ENCODE peak calls at places on chromosomes 11 and 22, in eight cellular contexts. C is adrenal gland, F is thoracic aorta, X is cardiac fibroblast, D is gastrocnemius medialis, T is left ventricle myocardium inferior, I is heart right ventricle, K is spleen. O is an unnamed sample.

GRCh38 chr11:117992620-117993019 is 6.4 kb downstream of the IL10RA start:
- DNase-seq in C (no peak), F (no peak), X (no peak), D (no peak), T (no peak), I (no peak), K (no peak), O (no peak)

GRCh38 chr11:67261942-67262681 is 4.2 kb upstream of the GRK2 start:
- DNase-seq in C (no peak), F (no peak), X (no peak), D (no peak), T (no peak), I (peak), K (no peak), O (no peak)

GRCh38 chr11:2794947-2795346 is 90.6 kb downstream of the CDKN1C start:
- DNase-seq in C (peak), F (no peak), X (no peak), D (peak), T (no peak), I (peak), K (peak), O (no peak)

GRCh38 chr11:105861225-105861624 is 160.8 kb downstream of the MSANTD4 start:
- DNase-seq in C (no peak), F (no peak), X (no peak), D (no peak), T (no peak), I (no peak), K (no peak), O (no peak)

GRCh38 chr11:128777369-128778011 is 83.6 kb downstream of the FLI1 start:
- DNase-seq in C (no peak), F (no peak), X (no peak), D (no peak), T (no peak), I (no peak), K (no peak), O (no peak)

GRCh38 chr11:503179-503981 is 3.7 kb downstream of the RNH1 start:
- DNase-seq in C (peak), F (no peak), X (peak), D (peak), T (peak), I (peak), K (peak), O (peak)

GRCh38 chr11:118411523-118411922 is 10.1 kb downstream of the ATP5MG start:
- DNase-seq in C (no peak), F (no peak), X (no peak), D (no peak), T (no peak), I (no peak), K (no peak), O (no peak)

GRCh38 chr11:31628111-31628510 is 118.5 kb downstream of the ELP4 start:
- DNase-seq in C (no peak), F (no peak), X (no peak), D (no peak), T (no peak), I (no peak), K (no peak), O (no peak)

GRCh38 chr11:11978792-11979486 is 29.5 kb downstream of the DKK3 start:
- DNase-seq in C (peak), F (no peak), X (peak), D (peak), T (peak), I (peak), K (peak), O (no peak)

GRCh38 chr11:57460756-57461749 is 725 bp downstream of the RTN4RL2 start:
- DNase-seq in C (no peak), F (no peak), X (no peak), D (no peak), T (no peak), I (no peak), K (peak), O (no peak)

GRCh38 chr22:44422742-44423370 is 75.2 kb downstream of the RTL6 start:
- DNase-seq in C (no peak), F (no peak), X (no peak), D (no peak), T (no peak), I (no peak), K (peak), O (no peak)

GRCh38 chr11:67098799-67099198 is 20.3 kb upstream of the KDM2A start:
- DNase-seq in C (no peak), F (no peak), X (no peak), D (no peak), T (peak), I (no peak), K (no peak), O (no peak)

GRCh38 chr11:105100206-105100605 is 39.4 kb downstream of the CARD18 start:
- DNase-seq in C (no peak), F (no peak), X (no peak), D (no peak), T (no peak), I (no peak), K (no peak), O (no peak)

GRCh38 chr11:45323598-45324249 is 37.6 kb upstream of the SYT13 start:
- DNase-seq in C (no peak), F (no peak), X (no peak), D (no peak), T (no peak), I (no peak), K (no peak), O (no peak)

GRCh38 chr11:114964676-114965214 is 286.4 kb downstream of the NXPE2 start:
- DNase-seq in C (no peak), F (no peak), X (no peak), D (no peak), T (no peak), I (no peak), K (no peak), O (no peak)

GRCh38 chr11:131645237-131645636 is 274.8 kb downstream of the NTM start:
- DNase-seq in C (no peak), F (no peak), X (no peak), D (no peak), T (no peak), I (no peak), K (no peak), O (no peak)

GRCh38 chr11:94662065-94662779 is 95.1 kb downstream of the PIWIL4 start:
- DNase-seq in C (no peak), F (no peak), X (no peak), D (no peak), T (no peak), I (no peak), K (no peak), O (no peak)

GRCh38 chr11:111388431-111388830 is 9.4 kb upstream of the POU2AF1 start:
- DNase-seq in C (no peak), F (no peak), X (no peak), D (no peak), T (no peak), I (no peak), K (no peak), O (no peak)

GRCh38 chr11:37352485-37352884 is 754.4 kb upstream of the RAG2 start:
- DNase-seq in C (no peak), F (no peak), X (no peak), D (no peak), T (no peak), I (no peak), K (no peak), O (no peak)

GRCh38 chr22:25818541-25818940 is 76.6 kb downstream of the MYO18B start:
- DNase-seq in C (no peak), F (no peak), X (no peak), D (no peak), T (no peak), I (no peak), K (no peak), O (no peak)

GRCh38 chr11:94766656-94767291 is 1.4 kb upstream of the AMOTL1 start:
- DNase-seq in C (no peak), F (no peak), X (peak), D (no peak), T (no peak), I (no peak), K (no peak), O (no peak)

GRCh38 chr11:122524532-122524882 is 131.0 kb upstream of the UBASH3B start:
- DNase-seq in C (no peak), F (no peak), X (peak), D (no peak), T (no peak), I (no peak), K (no peak), O (no peak)

GRCh38 chr22:29813563-29813962 is 24.5 kb downstream of the ASCC2 start:
- DNase-seq in C (no peak), F (no peak), X (peak), D (no peak), T (no peak), I (no peak), K (no peak), O (no peak)

GRCh38 chr11:20544536-20545237 is 54.7 kb upstream of the SLC6A5 start:
- DNase-seq in C (no peak), F (no peak), X (no peak), D (no peak), T (no peak), I (no peak), K (no peak), O (no peak)

GRCh38 chr11:6654281-6655019 is 1.2 kb downstream of the DCHS1 start:
- DNase-seq in C (no peak), F (no peak), X (no peak), D (no peak), T (no peak), I (peak), K (peak), O (no peak)

GRCh38 chr11:199782-200181 is 6.9 kb downstream of the SCGB1C1 start:
- DNase-seq in C (peak), F (no peak), X (no peak), D (no peak), T (no peak), I (no peak), K (peak), O (no peak)

GRCh38 chr22:20243545-20244249 is 24.4 kb downstream of the RTN4R start:
- DNase-seq in C (peak), F (no peak), X (peak), D (no peak), T (peak), I (peak), K (peak), O (peak)

GRCh38 chr22:37753746-37754145 is 54.0 kb upstream of the GCAT start:
- DNase-seq in C (no peak), F (no peak), X (peak), D (no peak), T (peak), I (no peak), K (no peak), O (no peak)

GRCh38 chr22:37100589-37101127 is 8.9 kb downstream of the TMPRSS6 start:
- DNase-seq in C (no peak), F (no peak), X (no peak), D (no peak), T (no peak), I (no peak), K (no peak), O (no peak)

GRCh38 chr11:76152086-76152658 is 54.1 kb downstream of the WNT11 start:
- DNase-seq in C (peak), F (peak), X (peak), D (peak), T (peak), I (peak), K (peak), O (peak)

GRCh38 chr11:736431-736830 is 10.8 kb upstream of the TALDO1 start:
- DNase-seq in C (no peak), F (no peak), X (no peak), D (no peak), T (no peak), I (no peak), K (no peak), O (no peak)

GRCh38 chr11:66860449-66860831 is 3.6 kb downstream of the LRFN4 start:
- DNase-seq in C (no peak), F (no peak), X (no peak), D (no peak), T (no peak), I (no peak), K (no peak), O (peak)

GRCh38 chr11:120185678-120186407 is 25.0 kb upstream of the OAF start:
- DNase-seq in C (peak), F (no peak), X (no peak), D (no peak), T (peak), I (no peak), K (peak), O (no peak)

GRCh38 chr11:59706518-59707285 is 6.9 kb downstream of the OR10V1 start:
- DNase-seq in C (no peak), F (no peak), X (peak), D (no peak), T (no peak), I (no peak), K (no peak), O (no peak)

GRCh38 chr11:88175707-88176066 is 444 bp upstream of the RAB38 start:
- DNase-seq in C (no peak), F (no peak), X (no peak), D (no peak), T (no peak), I (no peak), K (no peak), O (peak)

GRCh38 chr11:72776844-72777754 is 16.7 kb downstream of the STARD10 start:
- DNase-seq in C (peak), F (no peak), X (no peak), D (peak), T (peak), I (peak), K (peak), O (no peak)

GRCh38 chr11:100855466-100856067 is 168.5 kb downstream of the ARHGAP42 start:
- DNase-seq in C (no peak), F (no peak), X (peak), D (no peak), T (no peak), I (no peak), K (no peak), O (peak)

GRCh38 chr22:50498322-50498861 is 9.1 kb downstream of the LMF2 start:
- DNase-seq in C (peak), F (no peak), X (peak), D (no peak), T (no peak), I (no peak), K (no peak), O (peak)
- TF ChIP-seq CTCF in C (peak), F (peak), X (peak), D (no peak), T (peak), I (peak), K (peak), O (peak)

GRCh38 chr22:23072911-23073491 is 2.7 kb downstream of the GNAZ start:
- DNase-seq in C (no peak), F (no peak), X (no peak), D (no peak), T (peak), I (peak), K (peak), O (no peak)
- TF ChIP-seq CTCF in C (no peak), F (no peak), X (no peak), D (no peak), T (no peak), I (no peak), K (no peak), O (no peak)

DNA sequence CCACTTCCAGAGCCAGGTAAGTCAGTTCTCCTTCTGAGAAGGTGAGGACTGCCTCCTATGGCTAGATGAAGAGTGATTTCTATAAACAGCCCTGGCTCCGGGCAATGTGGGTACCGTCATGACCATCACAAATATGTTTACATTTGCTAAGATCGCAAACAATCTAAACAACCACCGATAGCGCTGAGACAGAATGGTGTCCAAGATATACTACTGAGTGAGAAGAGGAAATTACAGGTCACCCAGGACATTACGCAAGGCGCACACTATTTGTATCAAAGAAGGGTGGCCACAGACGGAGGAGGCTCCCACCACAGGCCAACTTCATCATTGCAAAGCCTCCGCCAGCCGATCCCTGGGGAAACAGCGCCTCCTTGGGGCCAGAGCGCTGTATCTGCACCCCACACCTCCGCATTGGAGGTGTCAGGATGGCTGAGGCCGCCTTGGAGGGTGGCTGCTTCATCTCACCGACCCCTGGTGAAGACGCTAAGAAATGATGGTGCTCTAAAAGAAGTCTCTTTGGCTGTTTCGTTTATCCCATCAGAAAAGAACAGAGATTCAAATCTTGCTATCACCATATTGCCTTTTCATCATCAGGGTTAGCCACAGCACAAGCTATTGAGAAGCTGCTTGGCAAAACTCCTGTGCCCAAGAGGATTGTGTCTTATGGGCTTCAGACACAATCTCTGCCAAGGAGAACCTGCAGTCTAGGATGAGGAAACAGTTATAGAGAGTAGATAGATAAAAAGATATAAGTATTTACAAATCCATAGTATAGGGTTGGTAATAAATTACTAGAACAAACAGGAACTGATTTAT is 12.3 kb upstream of the ASRGL1 start:
- DNase-seq in C (peak), F (no peak), X (peak), D (no peak), T (peak), I (peak), K (peak), O (peak)
- TF ChIP-seq CTCF in C (peak), F (peak), X (peak), D (peak), T (peak), I (no peak), K (peak), O (peak)

GRCh38 chr11:91926967-91927366 is 297.7 kb upstream of the FAT3 start:
- DNase-seq in C (peak), F (no peak), X (peak), D (peak), T (peak), I (peak), K (no peak), O (no peak)

GRCh38 chr11:91935120-91935519 is 289.5 kb upstream of the FAT3 start:
- DNase-seq in C (no peak), F (no peak), X (no peak), D (no peak), T (no peak), I (no peak), K (no peak), O (no peak)

GRCh38 chr11:91927448-91927847 is 297.2 kb upstream of the FAT3 start:
- DNase-seq in C (no peak), F (no peak), X (no peak), D (no peak), T (no peak), I (no peak), K (no peak), O (no peak)

DNA sequence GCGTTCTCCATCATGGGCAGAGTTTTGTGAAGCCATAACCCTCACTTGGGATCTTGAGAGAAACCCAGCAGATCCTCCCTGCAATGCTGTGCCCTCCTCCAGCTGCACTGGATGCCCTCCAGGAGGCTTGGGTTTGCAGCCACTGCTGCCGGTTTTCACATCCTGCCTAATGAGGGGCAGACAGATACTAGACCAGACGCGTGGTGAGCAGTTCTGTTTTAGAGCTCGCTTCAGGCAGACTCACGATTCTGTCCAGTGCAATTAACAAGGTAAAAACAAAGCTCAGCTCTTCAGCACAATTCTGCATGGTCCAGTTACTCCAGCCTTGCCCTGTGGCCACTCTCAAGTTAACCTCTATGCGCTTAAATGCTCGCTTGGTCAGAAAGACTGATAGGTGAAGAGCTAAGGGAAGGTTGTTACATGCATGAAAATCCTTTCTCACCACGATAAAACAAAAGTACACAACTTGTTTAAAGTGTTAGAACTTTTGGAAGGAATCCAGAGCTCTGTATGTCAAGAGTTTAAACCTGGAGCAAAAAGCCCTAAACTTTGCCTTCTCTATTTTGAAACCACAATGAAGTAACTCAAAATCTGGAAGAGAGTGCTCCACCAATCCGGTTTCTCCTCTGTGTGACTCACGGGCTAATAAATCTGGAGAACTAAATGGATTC is 292.3 kb upstream of the FAT3 start:
- DNase-seq in C (no peak), F (no peak), X (no peak), D (no peak), T (no peak), I (no peak), K (no peak), O (no peak)
- TF ChIP-seq CTCF in C (no peak), F (no peak), X (no peak), D (no peak), T (no peak), I (no peak), K (no peak), O (no peak)

DNA sequence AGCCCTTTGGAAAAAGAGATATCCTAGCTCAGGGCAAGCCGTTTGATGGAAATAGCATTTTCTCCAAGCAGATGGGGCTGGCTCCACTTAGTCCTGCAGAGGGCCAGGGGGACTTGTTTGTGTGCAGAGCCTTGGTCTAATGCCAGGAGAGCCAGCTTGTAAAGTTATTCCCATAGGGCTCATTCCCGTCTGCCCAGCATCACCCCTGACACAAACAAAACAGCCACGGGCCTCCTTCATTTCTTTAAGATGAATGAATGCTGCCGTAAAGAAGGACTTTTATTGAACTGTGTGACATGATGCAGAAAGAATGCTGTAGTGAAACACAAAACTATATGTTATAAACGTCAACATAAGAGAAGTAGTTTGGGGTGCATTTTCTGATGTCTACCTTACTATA is 53.0 kb downstream of the NCAM1 start:
- DNase-seq in C (no peak), F (no peak), X (peak), D (no peak), T (no peak), I (no peak), K (no peak), O (no peak)
- TF ChIP-seq CTCF in C (no peak), F (no peak), X (no peak), D (no peak), T (no peak), I (no peak), K (no peak), O (no peak)

GRCh38 chr11:77474509-77475070 is 696 bp upstream of the PAK1 start:
- DNase-seq in C (no peak), F (no peak), X (no peak), D (no peak), T (no peak), I (no peak), K (no peak), O (no peak)
- TF ChIP-seq CTCF in C (no peak), F (no peak), X (no peak), D (no peak), T (no peak), I (no peak), K (no peak), O (no peak)

GRCh38 chr22:27585141-27585540 is 216.4 kb downstream of the MN1 start:
- DNase-seq in C (no peak), F (no peak), X (no peak), D (no peak), T (no peak), I (no peak), K (peak), O (no peak)
- TF ChIP-seq CTCF in C (no peak), F (no peak), X (no peak), D (no peak), T (no peak), I (no peak), K (no peak), O (no peak)